ENCODE peak calls at places on chromosomes 6 and 20, in six cellular contexts. One of them, this sample, is unnamed.

GRCh38 chr6:130027948-130028347 is 9.6 kb downstream of the L3MBTL3 start:
- DNase-seq in effector memory CD8-positive, alpha-beta T cell: no peak
- DNase-seq in GM12878: no peak
- DNase-seq in dermis microvascular lymphatic vessel endothelial cell: no peak
- DNase-seq in effector CD4-positive, alpha-beta T cell: no peak
- DNase-seq in cardiac muscle cell: no peak
- DNase-seq in this sample: no peak

GRCh38 chr6:9520417-9521151 is 894.3 kb downstream of the TFAP2A start:
- DNase-seq in effector CD4-positive, alpha-beta T cell: no peak
- DNase-seq in GM12878: peak
- DNase-seq in dermis microvascular lymphatic vessel endothelial cell: peak
- DNase-seq in cardiac muscle cell: no peak
- DNase-seq in effector memory CD8-positive, alpha-beta T cell: no peak
- DNase-seq in this sample: no peak

GRCh38 chr20:12598894-12599293 is 409.9 kb upstream of the SPTLC3 start:
- DNase-seq in GM12878: no peak
- DNase-seq in cardiac muscle cell: no peak
- DNase-seq in effector CD4-positive, alpha-beta T cell: no peak
- DNase-seq in effector memory CD8-positive, alpha-beta T cell: no peak
- DNase-seq in dermis microvascular lymphatic vessel endothelial cell: no peak
- DNase-seq in this sample: no peak

GRCh38 chr20:50710492-50711063 is 19.2 kb upstream of the RIPOR3 start:
- DNase-seq in cardiac muscle cell: no peak
- DNase-seq in GM12878: no peak
- DNase-seq in effector memory CD8-positive, alpha-beta T cell: no peak
- DNase-seq in dermis microvascular lymphatic vessel endothelial cell: no peak
- DNase-seq in effector CD4-positive, alpha-beta T cell: no peak
- DNase-seq in this sample: no peak

GRCh38 chr6:164345340-164345739 is 930.8 kb downstream of the QKI start:
- DNase-seq in effector memory CD8-positive, alpha-beta T cell: no peak
- DNase-seq in dermis microvascular lymphatic vessel endothelial cell: no peak
- DNase-seq in GM12878: no peak
- DNase-seq in cardiac muscle cell: peak
- DNase-seq in effector CD4-positive, alpha-beta T cell: no peak
- DNase-seq in this sample: no peak

GRCh38 chr20:58795923-58796245 is 54.8 kb downstream of the GNAS-AS1 start:
- DNase-seq in effector memory CD8-positive, alpha-beta T cell: no peak
- DNase-seq in dermis microvascular lymphatic vessel endothelial cell: no peak
- DNase-seq in cardiac muscle cell: no peak
- DNase-seq in effector CD4-positive, alpha-beta T cell: no peak
- DNase-seq in GM12878: no peak
- DNase-seq in this sample: no peak

GRCh38 chr6:36066817-36067216 is 39.2 kb downstream of the MAPK14 start:
- DNase-seq in effector CD4-positive, alpha-beta T cell: no peak
- DNase-seq in dermis microvascular lymphatic vessel endothelial cell: no peak
- DNase-seq in cardiac muscle cell: no peak
- DNase-seq in GM12878: no peak
- DNase-seq in effector memory CD8-positive, alpha-beta T cell: no peak
- DNase-seq in this sample: no peak

GRCh38 chr6:44176130-44176934 is 17.7 kb downstream of the CAPN11 start:
- DNase-seq in effector memory CD8-positive, alpha-beta T cell: no peak
- DNase-seq in GM12878: no peak
- DNase-seq in effector CD4-positive, alpha-beta T cell: no peak
- DNase-seq in cardiac muscle cell: no peak
- DNase-seq in dermis microvascular lymphatic vessel endothelial cell: peak
- DNase-seq in this sample: no peak

GRCh38 chr6:11263185-11263817 is 30.8 kb upstream of the NEDD9 start:
- DNase-seq in GM12878: no peak
- DNase-seq in effector memory CD8-positive, alpha-beta T cell: no peak
- DNase-seq in cardiac muscle cell: peak
- DNase-seq in dermis microvascular lymphatic vessel endothelial cell: peak
- DNase-seq in effector CD4-positive, alpha-beta T cell: no peak
- DNase-seq in this sample: no peak

GRCh38 chr20:23062632-23063031 is 13.2 kb upstream of the THBD start:
- DNase-seq in cardiac muscle cell: no peak
- DNase-seq in effector CD4-positive, alpha-beta T cell: no peak
- DNase-seq in GM12878: no peak
- DNase-seq in dermis microvascular lymphatic vessel endothelial cell: no peak
- DNase-seq in effector memory CD8-positive, alpha-beta T cell: no peak
- DNase-seq in this sample: no peak

GRCh38 chr6:140051521-140052455 is 677.3 kb upstream of the CITED2 start:
- DNase-seq in GM12878: no peak
- DNase-seq in dermis microvascular lymphatic vessel endothelial cell: peak
- DNase-seq in effector memory CD8-positive, alpha-beta T cell: no peak
- DNase-seq in cardiac muscle cell: no peak
- DNase-seq in effector CD4-positive, alpha-beta T cell: no peak
- DNase-seq in this sample: no peak

GRCh38 chr6:130961148-130961547 is 101.9 kb downstream of the EPB41L2 start:
- DNase-seq in effector CD4-positive, alpha-beta T cell: no peak
- DNase-seq in GM12878: peak
- DNase-seq in dermis microvascular lymphatic vessel endothelial cell: no peak
- DNase-seq in cardiac muscle cell: no peak
- DNase-seq in effector memory CD8-positive, alpha-beta T cell: no peak
- DNase-seq in this sample: no peak

GRCh38 chr6:127201321-127201720 is 65.3 kb upstream of the RNF146 start:
- DNase-seq in dermis microvascular lymphatic vessel endothelial cell: peak
- DNase-seq in GM12878: no peak
- DNase-seq in effector memory CD8-positive, alpha-beta T cell: no peak
- DNase-seq in effector CD4-positive, alpha-beta T cell: no peak
- DNase-seq in cardiac muscle cell: no peak
- DNase-seq in this sample: no peak

GRCh38 chr6:91407706-91408105 is 820.8 kb upstream of the MAP3K7 start:
- DNase-seq in dermis microvascular lymphatic vessel endothelial cell: no peak
- DNase-seq in effector CD4-positive, alpha-beta T cell: no peak
- DNase-seq in cardiac muscle cell: no peak
- DNase-seq in GM12878: no peak
- DNase-seq in effector memory CD8-positive, alpha-beta T cell: no peak
- DNase-seq in this sample: no peak

GRCh38 chr6:137666202-137666774 is 172.1 kb upstream of the OLIG3 start:
- DNase-seq in cardiac muscle cell: no peak
- DNase-seq in effector CD4-positive, alpha-beta T cell: no peak
- DNase-seq in GM12878: no peak
- DNase-seq in effector memory CD8-positive, alpha-beta T cell: no peak
- DNase-seq in dermis microvascular lymphatic vessel endothelial cell: no peak
- DNase-seq in this sample: no peak

GRCh38 chr6:154410215-154410614 is 53.6 kb upstream of the IPCEF1 start:
- DNase-seq in effector memory CD8-positive, alpha-beta T cell: no peak
- DNase-seq in dermis microvascular lymphatic vessel endothelial cell: no peak
- DNase-seq in GM12878: no peak
- DNase-seq in cardiac muscle cell: no peak
- DNase-seq in effector CD4-positive, alpha-beta T cell: no peak
- DNase-seq in this sample: no peak

GRCh38 chr6:109816452-109817374 is 125.6 kb downstream of the FIG4 start:
- DNase-seq in effector CD4-positive, alpha-beta T cell: no peak
- DNase-seq in GM12878: no peak
- DNase-seq in cardiac muscle cell: peak
- DNase-seq in effector memory CD8-positive, alpha-beta T cell: no peak
- DNase-seq in dermis microvascular lymphatic vessel endothelial cell: peak
- DNase-seq in this sample: no peak

GRCh38 chr20:56245761-56246160 is 2.8 kb upstream of the MC3R start:
- DNase-seq in effector CD4-positive, alpha-beta T cell: no peak
- DNase-seq in cardiac muscle cell: no peak
- DNase-seq in GM12878: no peak
- DNase-seq in dermis microvascular lymphatic vessel endothelial cell: no peak
- DNase-seq in effector memory CD8-positive, alpha-beta T cell: no peak
- DNase-seq in this sample: no peak

GRCh38 chr6:144725731-144726522 is 440.8 kb downstream of the UTRN start:
- DNase-seq in cardiac muscle cell: no peak
- DNase-seq in GM12878: no peak
- DNase-seq in effector memory CD8-positive, alpha-beta T cell: no peak
- DNase-seq in dermis microvascular lymphatic vessel endothelial cell: no peak
- DNase-seq in effector CD4-positive, alpha-beta T cell: no peak
- DNase-seq in this sample: no peak

GRCh38 chr6:158399040-158399700 is 86.9 kb downstream of the TULP4 start:
- DNase-seq in effector memory CD8-positive, alpha-beta T cell: no peak
- DNase-seq in cardiac muscle cell: no peak
- DNase-seq in dermis microvascular lymphatic vessel endothelial cell: peak
- DNase-seq in GM12878: no peak
- DNase-seq in effector CD4-positive, alpha-beta T cell: no peak
- DNase-seq in this sample: no peak

GRCh38 chr6:13235339-13235738 is 93.0 kb downstream of the TBC1D7 start:
- DNase-seq in effector memory CD8-positive, alpha-beta T cell: no peak
- DNase-seq in cardiac muscle cell: no peak
- DNase-seq in effector CD4-positive, alpha-beta T cell: no peak
- DNase-seq in GM12878: no peak
- DNase-seq in dermis microvascular lymphatic vessel endothelial cell: no peak
- DNase-seq in this sample: no peak

This sample was measured in amygdala.